ENCODE peak calls at places on chromosome 1, in seven cellular contexts. P is PC-9, D is ovary, U is colonic mucosa, B is A549, F is PC-3, Y is AG04450. X is an unnamed sample. For H3K9me3, the result is how much of the 10 kb centered on the place peaks cover.

GRCh38 chr1:53697671-53698380 is 41.1 kb downstream of the GLIS1 start:
- DNase-seq in P (no peak), D (no peak), U (no peak), B (no peak), F (peak), Y (no peak), X (no peak)

GRCh38 chr1:3803905-3804626 is 7.8 kb upstream of the LRRC47 start:
- DNase-seq in P (no peak), D (no peak), U (no peak), B (no peak), F (no peak), Y (no peak), X (peak)

GRCh38 chr1:54542962-54543539 is 5.0 kb upstream of the ACOT11 start:
- DNase-seq in P (no peak), D (no peak), U (no peak), B (peak), F (no peak), Y (no peak), X (no peak)

GRCh38 chr1:11620405-11620804 is 33.8 kb downstream of the FBXO2 start:
- DNase-seq in P (no peak), D (no peak), U (no peak), B (no peak), F (no peak), Y (no peak), X (no peak)

GRCh38 chr1:62989497-62989896 is 205.6 kb downstream of the ATG4C start:
- DNase-seq in P (no peak), D (no peak), U (no peak), B (peak), F (peak), Y (no peak), X (no peak)

GRCh38 chr1:6373961-6374720 is 19.4 kb downstream of the ACOT7 start:
- DNase-seq in P (no peak), D (no peak), U (peak), B (no peak), F (no peak), Y (no peak), X (no peak)

GRCh38 chr1:160095382-160096105 is 2.9 kb downstream of the IGSF8 start:
- DNase-seq in P (no peak), D (no peak), U (no peak), B (no peak), F (no peak), Y (no peak), X (no peak)

GRCh38 chr1:110150330-110151174 is at the start of gene SLC6A17:
- DNase-seq in P (peak), D (no peak), U (no peak), B (peak), F (no peak), Y (no peak), X (peak)

GRCh38 chr1:152823291-152823690 is 4.0 kb upstream of the LCE1A start:
- DNase-seq in P (no peak), D (no peak), U (no peak), B (no peak), F (no peak), Y (no peak), X (no peak)

GRCh38 chr1:14778882-14779594 is 180.6 kb downstream of the KAZN start:
- DNase-seq in P (no peak), D (no peak), U (peak), B (peak), F (peak), Y (no peak), X (peak)

GRCh38 chr1:234746798-234747196 is 136.8 kb upstream of the IRF2BP2 start:
- DNase-seq in P (peak), D (no peak), U (no peak), B (no peak), F (peak), Y (no peak), X (no peak)

GRCh38 chr1:243391355-243391754 is 135.5 kb downstream of the SDCCAG8 start:
- DNase-seq in P (no peak), D (no peak), U (no peak), B (no peak), F (no peak), Y (no peak), X (no peak)

GRCh38 chr1:93468681-93469080 is 20.8 kb downstream of the FNBP1L start:
- DNase-seq in P (no peak), D (no peak), U (no peak), B (no peak), F (no peak), Y (no peak), X (no peak)

GRCh38 chr1:38839363-38839762 is 20.2 kb downstream of the RRAGC start:
- DNase-seq in P (no peak), D (no peak), U (no peak), B (no peak), F (no peak), Y (no peak), X (no peak)

GRCh38 chr1:79040424-79041089 is 34.0 kb upstream of the ADGRL4 start:
- DNase-seq in P (no peak), D (no peak), U (no peak), B (no peak), F (no peak), Y (no peak), X (no peak)

GRCh38 chr1:64823691-64824476 is 79.0 kb downstream of the RAVER2 start:
- DNase-seq in P (peak), D (no peak), U (peak), B (peak), F (peak), Y (peak), X (peak)

GRCh38 chr1:106817626-106818025 is 238.8 kb upstream of the PRMT6 start:
- DNase-seq in P (no peak), D (no peak), U (no peak), B (no peak), F (no peak), Y (no peak), X (no peak)

DNA sequence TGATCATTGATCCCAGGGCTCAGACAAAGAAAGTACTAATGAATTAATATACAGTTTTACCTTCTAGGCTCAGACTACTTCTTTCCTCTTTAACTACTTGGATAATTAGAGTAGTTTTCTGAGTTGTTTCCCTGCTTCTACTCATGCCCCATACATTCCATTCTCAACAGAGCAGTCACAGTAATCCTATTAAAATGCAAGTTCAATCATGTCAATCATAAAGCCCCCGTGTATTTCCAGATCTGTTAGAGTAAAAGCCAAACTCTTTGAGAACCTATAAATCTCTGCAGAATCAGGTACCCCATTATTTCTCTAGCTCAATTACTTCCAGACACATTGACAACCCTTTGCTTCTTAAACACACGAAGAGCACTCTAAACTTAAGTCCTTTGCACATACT is 242.1 kb upstream of the PRMT6 start:
- DNase-seq in P (no peak), D (no peak), U (no peak), B (no peak), F (no peak), Y (no peak), X (no peak)
- H3K9me3 ChIP-seq in P (under half), D (under half), U (under half), B (under half), F (under half), Y (under half), X (under half)

DNA sequence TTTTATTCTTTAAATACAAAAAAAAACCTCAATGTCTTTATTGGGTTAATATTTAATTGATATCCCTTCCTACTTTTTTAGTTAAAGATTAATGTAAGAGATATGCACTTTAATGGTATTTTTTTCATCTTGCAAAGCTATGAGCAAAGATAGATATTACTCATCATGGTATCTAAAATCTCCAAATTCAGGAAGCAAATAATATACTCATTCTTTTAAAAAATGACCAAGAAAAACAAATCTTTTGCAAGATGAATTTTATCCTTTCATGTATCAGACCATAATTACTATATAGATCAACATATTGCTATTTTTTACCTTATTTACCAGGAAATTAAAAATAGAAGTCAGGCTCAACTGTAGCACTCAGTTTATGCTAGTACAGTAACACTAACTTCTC is 330.4 kb downstream of the KCNT2 start:
- DNase-seq in P (no peak), D (no peak), U (no peak), B (no peak), F (peak), Y (no peak), X (no peak)
- H3K4me3 ChIP-seq in P (no peak), D (no peak), U (no peak), B (no peak), F (no peak), Y (no peak), X (no peak)

GRCh38 chr1:43954036-43954435 is 7.3 kb downstream of the IPO13 start:
- DNase-seq in P (no peak), D (no peak), U (no peak), B (no peak), F (no peak), Y (no peak), X (no peak)
- H3K27ac ChIP-seq in P (no peak), D (no peak), U (no peak), B (no peak), F (no peak), Y (no peak), X (no peak)

GRCh38 chr1:73635021-73635420 is 563.0 kb downstream of the LRRIQ3 start:
- DNase-seq in P (no peak), D (no peak), U (no peak), B (peak), F (peak), Y (no peak), X (no peak)
- H3K9me3 ChIP-seq in P (under half), D (under half), U (under half), B (under half), F (under half), Y (under half), X (under half)

DNA sequence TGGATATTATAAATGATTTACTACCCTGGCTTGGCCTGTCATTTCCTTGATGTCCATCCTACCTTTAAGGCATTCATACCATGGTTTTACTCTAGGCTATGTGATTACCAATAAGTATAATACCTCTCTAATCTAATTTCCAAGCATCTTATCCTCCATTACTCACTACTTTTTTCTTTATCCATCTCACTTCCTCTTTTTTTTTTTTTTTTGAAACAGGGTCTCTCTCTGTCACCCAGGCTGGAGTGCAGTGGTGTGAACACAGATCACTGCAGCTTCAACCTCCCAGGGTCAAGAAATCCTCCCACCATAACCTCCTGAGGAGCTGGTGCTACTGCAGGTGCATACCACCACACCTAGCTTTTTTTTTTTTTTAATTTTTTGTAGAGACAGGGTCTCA is 39.9 kb downstream of the INKA2 start:
- DNase-seq in P (no peak), D (no peak), U (no peak), B (no peak), F (no peak), Y (no peak), X (no peak)
- H3K4me3 ChIP-seq in P (no peak), D (no peak), U (no peak), B (no peak), F (no peak), Y (no peak), X (no peak)

DNA sequence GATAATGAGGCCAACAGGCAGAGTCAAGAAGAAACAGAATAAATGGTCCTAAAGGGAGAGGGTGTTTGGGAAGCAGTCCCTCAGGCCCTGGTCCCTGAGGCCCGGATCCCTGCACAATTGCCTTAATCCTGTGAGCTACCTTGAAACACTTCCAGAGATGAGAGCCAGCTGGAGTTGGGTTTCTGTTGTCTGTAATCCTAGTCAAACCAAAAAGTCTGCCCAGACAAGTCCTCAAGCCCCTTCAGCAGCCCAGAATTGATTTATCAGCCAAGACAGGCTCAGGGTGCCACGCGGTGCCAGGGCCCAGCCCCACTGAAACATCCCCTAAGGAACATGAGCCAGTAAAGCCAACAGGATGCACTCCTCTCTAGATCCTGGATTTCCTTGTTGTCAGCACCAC is 16.4 kb upstream of the CLSTN1 start:
- DNase-seq in P (no peak), D (peak), U (no peak), B (no peak), F (no peak), Y (no peak), X (no peak)
- H3K27ac ChIP-seq in P (no peak), D (no peak), U (no peak), B (no peak), F (no peak), Y (no peak), X (no peak)

GRCh38 chr1:248007778-248008177 is 5.7 kb upstream of the OR2L5 start:
- DNase-seq in P (no peak), D (no peak), U (no peak), B (no peak), F (no peak), Y (no peak), X (no peak)
- H3K9me3 ChIP-seq in P (under half), D (under half), U (under half), B (under half), F (under half), Y (under half), X (under half)

DNA sequence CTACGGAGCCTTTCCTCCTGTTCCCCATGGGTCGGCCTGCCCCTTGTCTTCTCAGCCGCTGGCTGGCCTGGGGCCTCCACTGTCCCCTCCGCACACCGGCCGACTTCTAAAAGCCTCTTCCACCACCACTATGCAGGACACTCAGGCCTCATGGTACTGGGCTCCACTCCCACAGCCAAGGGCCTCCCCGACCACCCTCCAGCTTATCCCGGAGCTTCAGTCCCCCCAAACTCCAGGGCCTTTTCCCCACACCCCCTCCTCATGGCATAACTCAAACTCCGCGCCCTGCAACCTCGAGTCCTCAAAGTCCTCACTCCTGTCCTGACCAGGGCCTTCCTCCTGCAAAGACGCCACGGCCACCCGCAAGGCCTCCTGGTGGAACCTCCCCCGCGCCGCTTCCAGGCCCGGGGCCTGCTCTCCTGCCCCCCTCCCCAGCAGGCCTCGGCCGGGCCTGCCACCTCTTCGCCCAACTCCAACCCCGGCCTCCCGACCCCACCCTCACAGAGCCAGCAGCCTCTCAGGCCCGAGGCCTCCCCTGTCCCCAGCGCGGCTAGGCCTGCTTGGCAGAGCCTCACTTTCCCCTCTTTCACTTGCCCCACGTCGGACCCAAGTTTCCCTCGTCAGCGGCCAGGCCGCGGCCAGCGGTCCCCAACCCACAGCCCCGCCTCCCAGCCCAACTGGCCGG is 1.9 kb downstream of the LRRC41 start:
- DNase-seq in P (no peak), D (no peak), U (peak), B (peak), F (peak), Y (no peak), X (no peak)
- H3K4me3 ChIP-seq in P (peak), D (peak), U (peak), B (peak), F (peak), Y (peak), X (peak)

GRCh38 chr1:86913896-86914634 is at the start of gene SELENOF:
- DNase-seq in P (peak), D (peak), U (peak), B (peak), F (peak), Y (peak), X (peak)

GRCh38 chr1:86914998-86915736 is 732 bp downstream of the HS2ST1 start:
- DNase-seq in P (peak), D (peak), U (peak), B (peak), F (peak), Y (no peak), X (peak)

GRCh38 chr1:86913399-86913895 is 479 bp downstream of the SELENOF start:
- DNase-seq in P (peak), D (no peak), U (peak), B (peak), F (peak), Y (no peak), X (peak)

GRCh38 chr1:86914635-86914997 is at the start of gene HS2ST1:
- DNase-seq in P (no peak), D (no peak), U (no peak), B (no peak), F (no peak), Y (no peak), X (no peak)

GRCh38 chr1:86912501-86912900 is 1.4 kb downstream of the SELENOF start:
- DNase-seq in P (no peak), D (no peak), U (no peak), B (no peak), F (no peak), Y (no peak), X (peak)
- H3K27ac ChIP-seq in P (no peak), D (no peak), U (no peak), B (peak), F (no peak), Y (no peak), X (no peak)